ENCODE peak calls at places on chromosome 19, in nine cellular contexts. V is AG04450, U is HFF-Myc, N is HFFc6, R is fibroblast of villous mesenchyme, Q is AG09309, X is PC-3, A is psoas muscle, C is progenitor cell of endocrine pancreas. B is an unnamed sample.
A peak's percentile ranks its signal among the peaks of the same experiment; 100 is the strongest.

GRCh38 chr19:49116544-49116943 is 2.4 kb downstream of the LIN7B start:
- DNase-seq in Q (no peak), A (no peak), N (no peak), C (no peak), X (no peak), V (no peak), R (no peak), U (no peak), B (no peak)

GRCh38 chr19:42201489-42202289 is 15.8 kb downstream of the DEDD2 start:
- DNase-seq in R (no peak), V (no peak), Q (no peak), N (no peak), X (no peak), U (no peak), C (no peak), A (no peak), B (no peak)

GRCh38 chr19:32471095-32471494 is 65.5 kb downstream of the DPY19L3 start:
- DNase-seq in N (no peak), R (no peak), Q (no peak), X (no peak), C (no peak), V (no peak), U (no peak), A (no peak), B (no peak)

GRCh38 chr19:58183822-58184215 is 958 bp downstream of the ZNF274 start:
- DNase-seq in N (no peak), Q (no peak), X (no peak), R (no peak), U (no peak), C (no peak), A (no peak), V (no peak), B (no peak)

GRCh38 chr19:31171936-31172335 is 177.3 kb downstream of the TSHZ3 start:
- DNase-seq in A (no peak), Q (no peak), X (no peak), U (no peak), C (no peak), R (no peak), V (no peak), N (no peak), B (no peak)

GRCh38 chr19:2475018-2475701 is 767 bp upstream of the GADD45B start:
- DNase-seq in A (peak; percentile 54), X (peak; percentile 58), U (no peak), R (peak; percentile 57), C (no peak), N (peak; percentile 54), V (no peak), Q (no peak), B (peak; percentile 54)

GRCh38 chr19:6233827-6234511 is 45.8 kb downstream of the MLLT1 start:
- DNase-seq in V (no peak), X (no peak), N (no peak), U (no peak), C (no peak), A (peak; percentile 56), Q (no peak), R (no peak), B (no peak)

GRCh38 chr19:39405930-39406655 is 554 bp upstream of the ZFP36 start:
- DNase-seq in U (no peak), A (peak; percentile 91), X (no peak), C (no peak), Q (no peak), R (no peak), N (no peak), V (no peak), B (no peak)

GRCh38 chr19:10812902-10813404 is 23.1 kb downstream of the TMED1 start:
- DNase-seq in U (peak; percentile 91), C (no peak), A (peak; percentile 65), R (peak; percentile 95), Q (peak; percentile 86), N (peak; percentile 97), X (peak; percentile 64), V (peak; percentile 87), B (no peak)

GRCh38 chr19:3346677-3347353 is 19.6 kb upstream of the NFIC start:
- DNase-seq in Q (no peak), X (no peak), C (no peak), A (peak; percentile 81), N (peak; percentile 64), V (no peak), U (no peak), R (peak; percentile 32), B (no peak)

DNA sequence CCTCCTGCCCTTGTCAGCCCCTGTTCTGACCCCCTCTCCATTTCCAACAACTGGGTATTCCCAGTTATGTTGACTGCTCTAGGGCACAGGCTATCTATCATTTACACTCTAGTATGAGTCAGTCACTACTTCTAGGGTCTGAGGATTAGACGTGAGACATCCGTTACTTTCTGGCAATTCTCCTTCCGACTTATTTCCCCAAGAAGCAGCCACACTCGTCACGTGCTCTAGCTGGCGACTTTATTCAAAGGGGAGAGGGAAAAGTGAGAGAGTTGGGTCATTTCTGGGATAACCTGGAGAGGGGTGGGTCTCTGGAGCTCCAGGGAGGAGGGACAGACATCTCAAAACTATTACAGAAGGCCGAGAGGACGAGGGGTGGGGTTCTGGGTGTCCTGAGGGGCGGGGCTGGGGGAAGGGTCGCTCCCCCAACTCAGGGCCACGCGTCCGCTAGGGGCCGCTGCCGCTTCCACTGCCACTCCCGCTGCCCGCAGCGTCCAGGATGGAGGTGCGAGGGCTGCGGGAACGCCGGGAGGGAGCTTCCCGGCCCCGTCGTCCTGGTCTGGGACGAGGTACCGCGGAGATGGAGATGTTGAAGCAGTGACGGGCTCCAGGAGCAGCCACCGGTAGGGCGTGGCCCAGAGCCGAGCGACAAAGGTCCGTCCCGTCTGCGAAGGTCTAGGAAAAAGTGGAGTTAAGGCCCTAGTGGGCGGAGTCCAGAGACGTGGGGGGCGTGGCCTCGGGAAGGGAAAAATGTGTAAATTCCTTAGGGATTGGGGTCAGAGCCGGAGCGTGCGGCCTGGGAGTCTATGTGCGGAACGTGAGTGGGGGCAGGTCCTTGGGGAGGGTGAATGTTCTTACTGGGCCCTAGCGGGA is 8.9 kb downstream of the RTBDN start:
- DNase-seq in X (peak; percentile 24), R (peak; percentile 33), A (no peak), C (peak; percentile 56), V (no peak), Q (no peak), N (no peak), U (no peak), B (peak; percentile 84)
- TF ChIP-seq CTCF in X (peak; percentile 50), R (peak; percentile 52), A (peak; percentile 18), C (peak; percentile 70), V (peak; percentile 33), Q (peak; percentile 31), N (peak; percentile 58), U (peak; percentile 46), B (peak; percentile 72)

GRCh38 chr19:7497292-7497691 is 8.5 kb upstream of the PEX11G start:
- DNase-seq in A (no peak), C (no peak), X (no peak), U (no peak), R (no peak), N (no peak), V (no peak), Q (no peak), B (peak; percentile 42)
- TF ChIP-seq CTCF in A (no peak), C (peak; percentile 54), X (peak; percentile 47), U (peak; percentile 43), R (peak; percentile 63), N (peak; percentile 63), V (peak; percentile 48), Q (peak; percentile 63), B (peak; percentile 49)

DNA sequence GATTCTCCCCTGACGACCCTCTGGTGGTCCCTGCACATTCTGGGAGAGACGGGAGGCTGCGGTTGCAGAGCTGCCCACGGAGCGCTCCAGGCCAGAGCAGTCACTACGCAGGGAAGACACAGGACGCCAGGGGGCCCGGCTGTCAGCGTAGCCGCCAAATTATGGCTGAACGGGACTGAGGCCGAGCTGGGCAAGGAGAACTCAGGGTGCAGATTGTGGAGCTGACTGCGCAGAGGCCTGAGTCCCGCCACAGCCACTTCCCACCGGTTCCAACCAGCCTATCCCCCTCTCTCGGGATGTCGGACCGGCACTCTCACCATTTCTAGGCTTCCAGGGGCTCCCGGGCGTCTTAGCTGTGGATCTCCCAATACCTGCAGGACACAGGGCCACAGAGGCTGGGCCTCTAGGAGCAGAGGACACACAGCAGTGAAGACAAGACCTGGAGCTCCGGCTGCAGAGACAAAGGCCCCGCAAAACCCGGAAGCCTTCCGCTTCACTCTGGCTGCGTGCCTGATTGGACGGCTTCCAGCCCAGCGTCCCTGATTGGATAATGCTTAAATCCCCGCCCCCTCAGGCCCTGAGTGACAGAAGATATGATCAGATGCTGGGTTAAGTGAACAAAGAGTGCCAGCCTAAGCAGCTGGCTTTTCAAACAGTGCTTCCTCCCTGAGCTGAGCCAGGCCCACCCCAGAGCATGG is at the start of gene ZNF737:
- DNase-seq in U (peak; percentile 69), C (peak; percentile 88), X (peak; percentile 46), A (peak; percentile 95), V (peak; percentile 91), R (peak; percentile 93), N (peak; percentile 81), Q (peak; percentile 83), B (peak; percentile 85)
- TF ChIP-seq CTCF in U (peak; percentile 27), C (peak; percentile 52), X (no peak), A (peak; percentile 46), V (peak; percentile 34), R (peak; percentile 40), N (peak; percentile 47), Q (peak; percentile 47), B (no peak)

GRCh38 chr19:34489175-34489574 is 7.6 kb downstream of the WTIP start:
- DNase-seq in V (no peak), U (no peak), A (no peak), Q (no peak), N (no peak), X (no peak), R (no peak), C (no peak), B (no peak)

GRCh38 chr19:34484328-34484727 is 2.8 kb downstream of the WTIP start:
- DNase-seq in X (no peak), N (no peak), U (no peak), A (no peak), V (no peak), Q (no peak), R (no peak), C (no peak), B (no peak)

GRCh38 chr19:34487651-34488051 is 6.1 kb downstream of the WTIP start:
- DNase-seq in X (no peak), C (no peak), R (no peak), A (no peak), N (no peak), V (no peak), U (no peak), Q (no peak), B (no peak)

GRCh38 chr19:34482380-34483250 is 1.1 kb downstream of the WTIP start:
- DNase-seq in U (no peak), X (no peak), N (no peak), C (peak; percentile 40), R (peak; percentile 56), Q (no peak), V (no peak), A (no peak), B (peak; percentile 70)

DNA sequence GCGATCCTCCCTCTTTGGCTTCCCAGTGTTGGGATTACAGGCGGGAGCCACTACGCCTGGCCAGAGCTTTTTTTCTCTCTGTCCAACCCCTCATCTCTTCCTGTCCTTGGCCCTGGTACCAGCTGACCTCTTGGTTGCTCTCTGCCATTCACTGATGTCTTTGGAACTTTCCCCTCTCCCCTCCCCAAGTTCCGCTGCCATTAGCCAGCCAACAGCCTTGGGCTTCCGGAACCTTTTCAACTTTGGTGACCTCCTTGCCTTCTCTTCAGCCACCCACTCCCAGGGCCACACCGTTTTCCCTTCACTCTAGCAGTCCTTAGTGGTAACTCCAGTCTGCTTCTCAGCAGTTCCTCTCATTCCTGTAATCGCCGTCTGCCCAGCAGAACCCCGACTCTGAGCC is 4.3 kb downstream of the WTIP start:
- DNase-seq in R (no peak), X (no peak), A (no peak), U (no peak), C (no peak), Q (no peak), V (no peak), N (no peak), B (no peak)
- TF ChIP-seq CTCF in R (no peak), X (no peak), A (no peak), U (no peak), C (no peak), Q (no peak), V (no peak), N (no peak), B (no peak)

GRCh38 chr19:36378625-36379509 is at the start of gene ZFP14:
- DNase-seq in V (peak; percentile 83), Q (peak; percentile 67), A (peak; percentile 94), X (peak; percentile 87), C (peak; percentile 84), R (peak; percentile 92), U (peak; percentile 84), N (peak; percentile 86), B (peak; percentile 89)
- TF ChIP-seq CTCF in V (peak; percentile 45), Q (peak; percentile 38), A (no peak), X (peak; percentile 37), C (no peak), R (peak; percentile 22), U (peak; percentile 9), N (peak; percentile 38), B (no peak)